ENCODE peak calls at places on chromosome 20, in five cellular contexts. H is heart right ventricle, U is HepG2, X is fibroblast of lung, I is lower lobe of right lung. M is an unnamed sample.

GRCh38 chr20:63836335-63837133 is 5.5 kb upstream of the ZBTB46 start:
- DNase-seq in H (no peak), U (no peak), X (no peak), I (no peak), M (no peak)

GRCh38 chr20:33569290-33570094 is 79.6 kb downstream of the CBFA2T2 start:
- DNase-seq in H (no peak), U (peak; percentile 66), X (no peak), I (no peak), M (no peak)

GRCh38 chr20:38260378-38261053 is at the start of gene KIAA1755:
- DNase-seq in H (peak; percentile 36), U (peak; percentile 37), X (no peak), I (no peak), M (no peak)

GRCh38 chr20:61487346-61488022 is 235.4 kb downstream of the CDH4 start:
- DNase-seq in H (no peak), U (no peak), X (peak; percentile 39), I (no peak), M (no peak)

GRCh38 chr20:32541917-32542615 is 43.1 kb downstream of the NOL4L start:
- DNase-seq in H (no peak), U (no peak), X (no peak), I (no peak), M (no peak)

GRCh38 chr20:33668087-33668790 is 1.5 kb downstream of the ACTL10 start:
- DNase-seq in H (peak; percentile 76), U (no peak), X (no peak), I (peak; percentile 86), M (no peak)

GRCh38 chr20:62977613-62978558 is 25.4 kb downstream of the SLC17A9 start:
- DNase-seq in H (no peak), U (no peak), X (no peak), I (no peak), M (no peak)

GRCh38 chr20:61588356-61589054 is 336.4 kb downstream of the CDH4 start:
- DNase-seq in H (no peak), U (no peak), X (peak; percentile 64), I (peak; percentile 4), M (no peak)

GRCh38 chr20:44532248-44532980 is 10.5 kb upstream of the SERINC3 start:
- DNase-seq in H (peak; percentile 35), U (no peak), X (no peak), I (no peak), M (no peak)

GRCh38 chr20:38113401-38114325 is 51.4 kb downstream of the TGM2 start:
- DNase-seq in H (peak; percentile 41), U (peak; percentile 78), X (peak; percentile 26), I (no peak), M (no peak)

GRCh38 chr20:11387189-11387754 is 530.4 kb upstream of the BTBD3 start:
- DNase-seq in H (no peak), U (no peak), X (peak; percentile 74), I (no peak), M (no peak)

GRCh38 chr20:437787-438486 is 24.4 kb downstream of the TBC1D20 start:
- DNase-seq in H (no peak), U (no peak), X (no peak), I (no peak), M (no peak)

GRCh38 chr20:9136114-9136513 is 67.2 kb downstream of the PLCB4 start:
- DNase-seq in H (no peak), U (no peak), X (no peak), I (no peak), M (no peak)

GRCh38 chr20:43433250-43433854 is 24.3 kb upstream of the SRSF6 start:
- DNase-seq in H (no peak), U (no peak), X (no peak), I (no peak), M (no peak)

GRCh38 chr20:53024121-53024520 is 52.0 kb downstream of the TSHZ2 start:
- DNase-seq in H (no peak), U (no peak), X (no peak), I (no peak), M (no peak)

GRCh38 chr20:63884506-63885263 is 10.2 kb upstream of the DNAJC5 start:
- DNase-seq in H (peak; percentile 53), U (no peak), X (no peak), I (no peak), M (no peak)

GRCh38 chr20:6008254-6008653 is 45.6 kb downstream of the LRRN4 start:
- DNase-seq in H (peak; percentile 22), U (peak; percentile 86), X (peak; percentile 97), I (peak; percentile 64), M (no peak)

GRCh38 chr20:54475334-54476287 is at the start of gene DOK5:
- DNase-seq in H (peak; percentile 60), U (no peak), X (peak; percentile 54), I (peak; percentile 42), M (no peak)

GRCh38 chr20:44967207-44967807 is 995 bp downstream of the STK4 start:
- DNase-seq in H (no peak), U (peak; percentile 49), X (no peak), I (no peak), M (no peak)

GRCh38 chr20:30511322-30512030 is 746.0 kb upstream of the DEFB115 start:
- DNase-seq in H (no peak), U (no peak), X (no peak), I (no peak), M (no peak)

GRCh38 chr20:62496525-62497218 is 20.9 kb upstream of the GATA5 start:
- DNase-seq in H (no peak), U (no peak), X (no peak), I (no peak), M (no peak)

GRCh38 chr20:924639-925038 is 8.5 kb upstream of the ANGPT4 start:
- DNase-seq in H (no peak), U (peak; percentile 62), X (no peak), I (no peak), M (no peak)

GRCh38 chr20:10047427-10047826 is 12.6 kb downstream of the ANKEF1 start:
- DNase-seq in H (no peak), U (peak; percentile 39), X (peak; percentile 22), I (no peak), M (no peak)

GRCh38 chr20:17835941-17836861 is 132.4 kb downstream of the SNX5 start:
- DNase-seq in H (peak; percentile 87), U (no peak), X (peak; percentile 95), I (no peak), M (no peak)

GRCh38 chr20:54624701-54625472 is 149.5 kb downstream of the DOK5 start:
- DNase-seq in H (peak; percentile 43), U (no peak), X (peak; percentile 62), I (no peak), M (no peak)

GRCh38 chr20:62003567-62004405 is 61.9 kb downstream of the TAF4 start:
- DNase-seq in H (no peak), U (no peak), X (no peak), I (no peak), M (no peak)

GRCh38 chr20:49483706-49484101 is 1.2 kb upstream of the KCNB1 start:
- DNase-seq in H (no peak), U (no peak), X (no peak), I (no peak), M (no peak)
- H3K4me3 ChIP-seq in H (no peak overlapping the region), U (peak overlapping the region; percentile 36), X (no peak overlapping the region), I (no peak overlapping the region), M (no peak overlapping the region)

DNA sequence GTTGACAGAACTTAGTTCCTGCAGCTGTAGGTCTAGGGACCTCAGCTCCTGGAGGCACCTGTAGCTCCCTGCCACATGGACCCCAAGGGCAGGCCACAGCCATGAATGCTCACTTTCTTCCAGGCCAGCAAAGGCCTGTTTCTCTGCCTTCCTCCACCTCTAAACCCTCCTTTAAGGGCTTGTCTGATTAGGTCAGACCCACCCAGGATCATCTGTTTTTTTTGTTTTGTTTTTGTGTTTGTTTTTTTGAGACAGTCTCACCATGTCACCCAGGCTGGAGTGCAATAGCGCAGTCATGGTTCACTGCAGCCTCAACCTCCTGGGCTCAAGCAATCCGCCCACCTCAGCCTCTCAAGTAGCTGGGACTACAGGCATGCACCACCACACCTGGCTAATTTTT is 11.5 kb upstream of the BCAS4 start:
- DNase-seq in H (no peak), U (no peak), X (no peak), I (no peak), M (no peak)
- H3K27ac ChIP-seq in H (no peak overlapping the region), U (no peak overlapping the region), X (no peak overlapping the region), I (no peak overlapping the region), M (no peak overlapping the region)

GRCh38 chr20:46951840-46952497 is 57.3 kb downstream of the EYA2 start:
- DNase-seq in H (no peak), U (no peak), X (no peak), I (no peak), M (no peak)

GRCh38 chr20:46955601-46956556 is 61.2 kb downstream of the EYA2 start:
- DNase-seq in H (no peak), U (no peak), X (peak; percentile 62), I (no peak), M (no peak)

GRCh38 chr20:46953596-46953995 is 59.0 kb downstream of the EYA2 start:
- DNase-seq in H (no peak), U (no peak), X (no peak), I (no peak), M (no peak)

GRCh38 chr20:46951405-46951804 is 56.8 kb downstream of the EYA2 start:
- DNase-seq in H (no peak), U (no peak), X (no peak), I (no peak), M (no peak)

DNA sequence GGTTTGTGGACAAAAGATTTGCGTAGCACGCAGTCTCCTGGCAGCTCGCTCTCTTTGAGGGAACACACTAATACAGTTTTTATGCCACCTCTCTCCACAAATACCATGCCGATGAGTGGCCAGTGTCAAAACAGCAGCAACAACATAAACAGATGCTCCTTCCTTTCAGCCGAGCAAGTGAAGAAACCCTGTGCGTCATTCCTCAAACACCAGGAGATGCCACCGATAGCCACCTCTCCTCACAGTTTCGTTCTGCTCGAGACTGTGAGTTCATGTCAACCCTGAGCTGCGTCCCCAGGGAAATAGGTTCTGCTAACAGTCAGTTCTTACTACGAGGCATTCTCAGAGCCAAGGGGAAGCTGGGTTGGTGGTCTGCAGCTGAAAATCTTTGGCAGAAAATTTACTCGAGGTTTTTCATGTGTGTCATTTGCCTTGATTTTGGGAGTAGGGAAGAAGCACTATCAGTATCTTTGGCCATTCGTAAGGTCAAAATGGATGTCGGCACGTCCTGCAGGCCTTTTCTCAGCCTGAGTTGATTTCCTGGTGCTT is 59.9 kb downstream of the EYA2 start:
- DNase-seq in H (no peak), U (no peak), X (peak; percentile 94), I (no peak), M (no peak)
- H3K4me1 ChIP-seq in H (no peaks in the 10 kb centered on the region), U (no peaks in the 10 kb centered on the region), X (peaks cover 7% of the 10 kb centered on the region), I (no peaks in the 10 kb centered on the region), M (no peaks in the 10 kb centered on the region)

GRCh38 chr20:58894652-58895051 is 42.1 kb downstream of the GNAS start:
- DNase-seq in H (no peak), U (no peak), X (no peak), I (no peak), M (no peak)

GRCh38 chr20:58895099-58895795 is 42.7 kb downstream of the GNAS start:
- DNase-seq in H (no peak), U (no peak), X (no peak), I (no peak), M (no peak)

GRCh38 chr20:58897493-58897892 is 45.0 kb downstream of the GNAS start:
- DNase-seq in H (no peak), U (no peak), X (no peak), I (no peak), M (no peak)

GRCh38 chr20:58896820-58897219 is 44.3 kb downstream of the GNAS start:
- DNase-seq in H (no peak), U (no peak), X (no peak), I (no peak), M (no peak)

DNA sequence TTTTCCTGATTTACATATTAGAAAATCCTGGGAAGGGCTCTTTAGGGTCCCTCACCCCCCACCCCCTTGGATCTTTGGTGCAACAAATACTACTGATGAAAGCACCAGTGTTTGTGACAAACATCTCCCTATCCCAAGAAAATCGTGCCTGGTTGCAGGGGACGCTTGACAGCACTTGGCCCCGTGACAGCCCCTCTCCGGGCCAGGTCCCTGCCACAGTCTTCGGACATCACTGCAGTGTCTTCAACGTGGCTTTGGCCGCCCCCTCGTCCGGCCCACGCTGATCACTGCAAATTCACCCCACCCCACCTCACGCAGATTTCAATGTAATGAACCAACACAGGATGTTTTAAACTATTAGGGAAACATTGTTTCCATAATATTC is 43.3 kb downstream of the GNAS start:
- DNase-seq in H (no peak), U (no peak), X (no peak), I (no peak), M (no peak)
- H3K4me3 ChIP-seq in H (no peak overlapping the region), U (no peak overlapping the region), X (peak overlapping the region; percentile 88), I (no peak overlapping the region), M (no peak overlapping the region)